ENCODE peak calls at places on chromosomes 13 and 19, in six cellular contexts. J is A549, M is tibial nerve, R is suprapubic skin, C is ovary, S is esophagus squamous epithelium. V is an unnamed sample.

GRCh38 chr13:77460195-77460594 is 75.3 kb upstream of the SCEL start:
- DNase-seq in R (no peak), J (no peak), C (no peak), S (no peak), M (peak; percentile 49), V (no peak)

GRCh38 chr13:84917252-84917878 is 881.9 kb downstream of the SLITRK6 start:
- DNase-seq in M (no peak), R (no peak), J (peak; percentile 3), C (no peak), S (no peak), V (peak; percentile 4)

GRCh38 chr19:16233081-16233776 is 35.5 kb downstream of the AP1M1 start:
- DNase-seq in M (no peak), R (no peak), J (no peak), C (no peak), S (no peak), V (no peak)

GRCh38 chr19:54430306-54431254 is 15.3 kb downstream of the TTYH1 start:
- DNase-seq in J (peak; percentile 66), S (no peak), M (no peak), C (peak; percentile 66), R (peak; percentile 73), V (no peak)

GRCh38 chr13:66693656-66694055 is 536.5 kb downstream of the PCDH9 start:
- DNase-seq in M (no peak), S (no peak), R (no peak), J (no peak), C (no peak), V (no peak)

GRCh38 chr13:28401303-28402056 is 93.4 kb downstream of the FLT1 start:
- DNase-seq in C (no peak), M (no peak), S (no peak), R (no peak), J (no peak), V (peak; percentile 80)

GRCh38 chr13:72536668-72537399 is 190.6 kb downstream of the MZT1 start:
- DNase-seq in M (no peak), J (no peak), S (no peak), C (peak; percentile 12), R (no peak), V (no peak)

GRCh38 chr13:113123226-113124150 is 889 bp downstream of the F10 start:
- DNase-seq in M (no peak), S (no peak), C (no peak), J (no peak), R (no peak), V (no peak)

GRCh38 chr13:41413907-41414306 is 43.4 kb upstream of the RGCC start:
- DNase-seq in R (no peak), J (no peak), S (no peak), C (no peak), M (no peak), V (no peak)

GRCh38 chr13:22740264-22740663 is 440.5 kb upstream of the SGCG start:
- DNase-seq in J (peak; percentile 11), M (no peak), C (no peak), S (no peak), R (no peak), V (no peak)

DNA sequence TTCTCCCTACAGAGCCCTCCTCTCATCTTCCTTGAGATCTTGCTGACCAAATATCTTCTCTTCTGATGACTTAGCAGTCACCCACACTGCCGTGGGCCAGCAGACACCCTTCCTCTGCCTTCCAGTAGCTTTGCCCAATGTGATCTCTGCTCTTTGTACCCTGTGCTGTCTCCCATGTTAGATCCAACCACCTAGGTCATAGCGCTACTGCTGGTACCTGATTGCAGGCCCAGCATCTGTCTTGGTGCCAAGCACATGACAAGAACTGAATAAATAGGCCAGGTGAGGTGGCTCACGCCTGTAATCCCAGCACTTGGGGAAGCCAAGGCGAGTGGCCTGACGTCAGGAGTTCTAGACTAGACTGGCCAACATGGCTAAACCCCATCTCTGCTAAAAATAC is 149.7 kb downstream of the TM9SF2 start:
- DNase-seq in C (no peak), R (no peak), S (no peak), M (no peak), J (no peak), V (no peak)
- H3K4me3 ChIP-seq in C (no peak overlapping the region), R (no peak overlapping the region), S (no peak overlapping the region), M (no peak overlapping the region), J (no peak overlapping the region), V (no peak overlapping the region)

GRCh38 chr19:51065221-51065960 is 499 bp upstream of the KLK13 start:
- DNase-seq in R (no peak), J (no peak), M (no peak), C (no peak), S (no peak), V (no peak)

GRCh38 chr19:51066393-51066792 is 1.5 kb upstream of the KLK13 start:
- DNase-seq in J (no peak), C (no peak), R (no peak), S (no peak), M (no peak), V (no peak)

GRCh38 chr19:51063664-51064063 is 1.2 kb downstream of the KLK13 start:
- DNase-seq in R (no peak), C (no peak), J (no peak), M (no peak), S (no peak), V (no peak)

GRCh38 chr19:51066816-51067215 is 1.9 kb upstream of the KLK13 start:
- DNase-seq in R (no peak), S (no peak), M (no peak), J (no peak), C (no peak), V (no peak)

GRCh38 chr19:51064534-51065220 is at the start of gene KLK13:
- DNase-seq in M (no peak), J (peak; percentile 22), C (peak; percentile 47), R (no peak), S (no peak), V (no peak)
- H3K4me3 ChIP-seq in M (no peak within 1 kb of the TSS), J (peak within 1 kb of the TSS; percentile 46), C (no peak within 1 kb of the TSS), R (peak within 1 kb of the TSS; percentile 40), S (peak within 1 kb of the TSS; percentile 48), V (no peak within 1 kb of the TSS)

GRCh38 chr13:59368652-59369051 is 795.1 kb downstream of the DIAPH3 start:
- DNase-seq in S (no peak), M (no peak), C (no peak), R (no peak), J (no peak), V (no peak)
- H3K4me3 ChIP-seq in S (no peak overlapping the region), M (no peak overlapping the region), C (no peak overlapping the region), R (no peak overlapping the region), J (no peak overlapping the region), V (no peak overlapping the region)

DNA sequence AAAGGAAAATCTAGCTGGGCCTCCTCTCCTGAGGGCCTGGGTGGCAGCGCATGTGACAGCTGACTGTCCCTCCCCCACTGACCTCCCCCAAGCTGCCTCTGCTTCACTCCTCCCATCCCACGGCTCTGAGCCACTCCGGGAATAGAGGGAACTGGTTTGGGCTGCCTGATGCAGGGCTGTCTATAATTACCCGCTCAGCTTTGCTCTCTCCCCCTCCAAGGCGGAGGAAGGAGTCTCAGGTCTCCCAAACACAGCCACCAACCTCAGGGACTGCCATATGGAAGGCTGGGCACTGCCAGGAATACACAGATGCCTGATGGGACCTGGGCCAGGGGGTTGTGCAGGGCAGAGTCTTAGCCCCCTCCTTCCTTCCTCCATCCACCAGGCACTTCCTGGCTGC is 7.8 kb downstream of the NAPA start:
- DNase-seq in C (no peak), J (no peak), R (no peak), S (no peak), M (no peak), V (no peak)
- H3K4me3 ChIP-seq in C (no peak overlapping the region), J (no peak overlapping the region), R (no peak overlapping the region), S (no peak overlapping the region), M (no peak overlapping the region), V (no peak overlapping the region)

DNA sequence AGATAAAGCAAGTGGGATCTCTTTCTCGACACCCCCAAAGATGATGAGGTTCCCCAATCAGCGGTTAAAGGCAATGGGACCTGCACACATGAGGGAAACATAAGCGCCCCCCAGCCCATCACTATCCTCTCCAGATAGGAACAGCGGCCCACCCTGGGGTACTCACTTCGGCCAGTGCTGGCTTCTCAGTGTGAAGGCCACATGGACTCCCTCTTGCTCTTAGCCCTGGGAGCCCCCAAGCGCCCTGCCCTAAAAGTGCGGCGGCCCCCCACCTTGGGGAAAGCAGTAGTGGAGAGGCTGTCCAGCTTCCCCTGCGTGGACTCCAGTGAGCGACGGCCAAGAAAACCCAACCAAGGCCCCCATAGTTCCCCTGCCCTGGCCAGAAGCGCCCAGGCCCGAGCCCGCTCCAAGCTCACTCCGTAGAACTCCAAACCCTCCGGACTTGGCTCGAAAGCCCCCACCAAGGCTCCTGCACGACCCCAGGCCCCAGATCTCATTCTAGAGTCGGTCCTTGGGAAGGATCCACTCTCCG is 1.0 kb downstream of the CACNA1A start:
- DNase-seq in S (no peak), J (no peak), M (no peak), C (no peak), R (no peak), V (no peak)
- H3K4me3 ChIP-seq in S (no peak overlapping the region), J (no peak overlapping the region), M (no peak overlapping the region), C (no peak overlapping the region), R (no peak overlapping the region), V (peak overlapping the region; percentile 40)

V was measured in BJ.